ENCODE peak calls at places on chromosomes 2 and 18, in five cellular contexts. One of them, this sample, is unnamed.
A peak's percentile ranks its signal among the peaks of the same experiment; 100 is the strongest.

GRCh38 chr2:15763106-15763821 is 171.6 kb downstream of the DDX1 start:
- DNase-seq in IMR-90: no peak
- DNase-seq in mesenchymal stem cell: no peak
- DNase-seq in mesendoderm: no peak
- DNase-seq in neuronal stem cell: no peak
- DNase-seq in this sample: peak; percentile 20

GRCh38 chr2:46858697-46859080 is 56.9 kb downstream of the MCFD2 start:
- DNase-seq in neuronal stem cell: no peak
- DNase-seq in mesenchymal stem cell: peak; percentile 78
- DNase-seq in mesendoderm: no peak
- DNase-seq in IMR-90: peak; percentile 91
- DNase-seq in this sample: no peak

GRCh38 chr2:71313-72035 is 25.2 kb upstream of the FAM110C start:
- DNase-seq in neuronal stem cell: no peak
- DNase-seq in mesenchymal stem cell: no peak
- DNase-seq in IMR-90: no peak
- DNase-seq in mesendoderm: no peak
- DNase-seq in this sample: no peak

GRCh38 chr2:64502860-64503259 is 21.3 kb upstream of the AFTPH start:
- DNase-seq in neuronal stem cell: no peak
- DNase-seq in mesenchymal stem cell: no peak
- DNase-seq in mesendoderm: no peak
- DNase-seq in IMR-90: no peak
- DNase-seq in this sample: no peak

GRCh38 chr2:46202987-46203386 is 94.2 kb upstream of the EPAS1 start:
- DNase-seq in mesendoderm: no peak
- DNase-seq in IMR-90: no peak
- DNase-seq in mesenchymal stem cell: no peak
- DNase-seq in neuronal stem cell: no peak
- DNase-seq in this sample: no peak

GRCh38 chr2:227834423-227834822 is 20.8 kb downstream of the CCL20 start:
- DNase-seq in mesenchymal stem cell: no peak
- DNase-seq in mesendoderm: no peak
- DNase-seq in neuronal stem cell: no peak
- DNase-seq in IMR-90: peak; percentile 33
- DNase-seq in this sample: no peak

GRCh38 chr18:44047585-44047984 is 633.1 kb upstream of the SETBP1 start:
- DNase-seq in IMR-90: no peak
- DNase-seq in mesenchymal stem cell: no peak
- DNase-seq in neuronal stem cell: no peak
- DNase-seq in mesendoderm: no peak
- DNase-seq in this sample: no peak

GRCh38 chr2:170651603-170652002 is 63.5 kb upstream of the SP5 start:
- DNase-seq in neuronal stem cell: no peak
- DNase-seq in mesenchymal stem cell: no peak
- DNase-seq in mesendoderm: peak; percentile 29
- DNase-seq in IMR-90: no peak
- DNase-seq in this sample: no peak

GRCh38 chr2:202488671-202489070 is 112.5 kb downstream of the BMPR2 start:
- DNase-seq in mesendoderm: no peak
- DNase-seq in IMR-90: no peak
- DNase-seq in neuronal stem cell: no peak
- DNase-seq in mesenchymal stem cell: no peak
- DNase-seq in this sample: no peak

GRCh38 chr2:199659207-199659606 is 191.8 kb downstream of the FTCDNL1 start:
- DNase-seq in IMR-90: peak; percentile 3
- DNase-seq in mesendoderm: peak; percentile 84
- DNase-seq in mesenchymal stem cell: peak; percentile 35
- DNase-seq in neuronal stem cell: peak; percentile 48
- DNase-seq in this sample: peak; percentile 83

GRCh38 chr2:234632527-234633391 is 135.9 kb upstream of the ARL4C start:
- DNase-seq in mesendoderm: no peak
- DNase-seq in IMR-90: peak; percentile 100
- DNase-seq in mesenchymal stem cell: peak; percentile 98
- DNase-seq in neuronal stem cell: no peak
- DNase-seq in this sample: peak; percentile 38

GRCh38 chr18:78100189-78100588 is 850.5 kb downstream of the GALR1 start:
- DNase-seq in mesendoderm: no peak
- DNase-seq in neuronal stem cell: no peak
- DNase-seq in mesenchymal stem cell: no peak
- DNase-seq in IMR-90: no peak
- DNase-seq in this sample: no peak

GRCh38 chr2:239824051-239824694 is 201.0 kb downstream of the NDUFA10 start:
- DNase-seq in mesendoderm: peak; percentile 94
- DNase-seq in mesenchymal stem cell: no peak
- DNase-seq in neuronal stem cell: peak; percentile 26
- DNase-seq in IMR-90: no peak
- DNase-seq in this sample: peak; percentile 84

GRCh38 chr2:50840346-50841124 is 191.4 kb downstream of the NRXN1 start:
- DNase-seq in mesendoderm: no peak
- DNase-seq in neuronal stem cell: no peak
- DNase-seq in IMR-90: no peak
- DNase-seq in mesenchymal stem cell: no peak
- DNase-seq in this sample: no peak

GRCh38 chr2:234377761-234378341 is 119.0 kb downstream of the ARL4C start:
- DNase-seq in mesendoderm: peak; percentile 35
- DNase-seq in IMR-90: peak; percentile 74
- DNase-seq in neuronal stem cell: no peak
- DNase-seq in mesenchymal stem cell: peak; percentile 26
- DNase-seq in this sample: no peak

GRCh38 chr18:24631238-24632025 is 171.0 kb downstream of the HRH4 start:
- DNase-seq in neuronal stem cell: no peak
- DNase-seq in IMR-90: peak; percentile 15
- DNase-seq in mesendoderm: peak; percentile 29
- DNase-seq in mesenchymal stem cell: no peak
- DNase-seq in this sample: peak; percentile 53

GRCh38 chr2:120750488-120751210 is 15.0 kb downstream of the GLI2 start:
- DNase-seq in IMR-90: peak; percentile 21
- DNase-seq in neuronal stem cell: no peak
- DNase-seq in mesendoderm: no peak
- DNase-seq in mesenchymal stem cell: peak; percentile 47
- DNase-seq in this sample: peak; percentile 29

GRCh38 chr2:128379021-128380005 is 60.6 kb upstream of the HS6ST1 start:
- DNase-seq in mesenchymal stem cell: peak; percentile 73
- DNase-seq in IMR-90: peak; percentile 37
- DNase-seq in mesendoderm: peak; percentile 73
- DNase-seq in neuronal stem cell: peak; percentile 68
- DNase-seq in this sample: peak; percentile 27

GRCh38 chr2:174001107-174001506 is 35.9 kb upstream of the SP3 start:
- DNase-seq in mesendoderm: no peak
- DNase-seq in neuronal stem cell: no peak
- DNase-seq in IMR-90: no peak
- DNase-seq in mesenchymal stem cell: no peak
- DNase-seq in this sample: no peak

GRCh38 chr18:62659698-62660097 is 55.6 kb upstream of the PHLPP1 start:
- DNase-seq in neuronal stem cell: no peak
- DNase-seq in IMR-90: no peak
- DNase-seq in mesenchymal stem cell: no peak
- DNase-seq in mesendoderm: peak; percentile 31
- DNase-seq in this sample: no peak

GRCh38 chr2:110858993-110859770 is 126.8 kb downstream of the ACOXL start:
- DNase-seq in IMR-90: no peak
- DNase-seq in mesendoderm: no peak
- DNase-seq in mesenchymal stem cell: no peak
- DNase-seq in neuronal stem cell: no peak
- DNase-seq in this sample: no peak

GRCh38 chr18:77145364-77145901 is 12.8 kb upstream of the MBP start:
- DNase-seq in mesenchymal stem cell: no peak
- DNase-seq in IMR-90: no peak
- DNase-seq in neuronal stem cell: no peak
- DNase-seq in mesendoderm: no peak
- DNase-seq in this sample: peak; percentile 11

GRCh38 chr2:147636238-147636887 is 208.5 kb upstream of the ACVR2A start:
- DNase-seq in mesenchymal stem cell: peak; percentile 89
- DNase-seq in mesendoderm: no peak
- DNase-seq in IMR-90: peak; percentile 69
- DNase-seq in neuronal stem cell: no peak
- DNase-seq in this sample: no peak

GRCh38 chr2:56248965-56249742 is 65.4 kb downstream of the CCDC85A start:
- DNase-seq in IMR-90: no peak
- DNase-seq in mesenchymal stem cell: peak; percentile 34
- DNase-seq in neuronal stem cell: no peak
- DNase-seq in mesendoderm: no peak
- DNase-seq in this sample: no peak

GRCh38 chr2:19577668-19578067 is 219.2 kb upstream of the OSR1 start:
- DNase-seq in mesenchymal stem cell: peak; percentile 56
- DNase-seq in IMR-90: peak; percentile 62
- DNase-seq in neuronal stem cell: no peak
- DNase-seq in mesendoderm: no peak
- DNase-seq in this sample: no peak

GRCh38 chr2:26820932-26821331 is 27.0 kb upstream of the DPYSL5 start:
- DNase-seq in mesenchymal stem cell: no peak
- DNase-seq in IMR-90: no peak
- DNase-seq in mesendoderm: no peak
- DNase-seq in neuronal stem cell: no peak
- DNase-seq in this sample: no peak

GRCh38 chr2:31070339-31070738 is 67.9 kb downstream of the GALNT14 start:
- DNase-seq in mesendoderm: no peak
- DNase-seq in mesenchymal stem cell: no peak
- DNase-seq in IMR-90: no peak
- DNase-seq in neuronal stem cell: no peak
- DNase-seq in this sample: no peak

GRCh38 chr2:200354823-200355751 is 48.6 kb downstream of the SPATS2L start:
- DNase-seq in neuronal stem cell: no peak
- DNase-seq in mesendoderm: peak; percentile 63
- DNase-seq in IMR-90: no peak
- DNase-seq in mesenchymal stem cell: no peak
- DNase-seq in this sample: no peak

GRCh38 chr2:61117534-61117933 is 44.5 kb upstream of the C2orf74 start:
- DNase-seq in mesendoderm: no peak
- DNase-seq in neuronal stem cell: no peak
- DNase-seq in mesenchymal stem cell: no peak
- DNase-seq in IMR-90: peak; percentile 42
- DNase-seq in this sample: no peak

GRCh38 chr2:62197609-62198236 is 1.8 kb downstream of the B3GNT2 start:
- DNase-seq in neuronal stem cell: peak; percentile 66
- DNase-seq in IMR-90: no peak
- DNase-seq in mesenchymal stem cell: peak; percentile 21
- DNase-seq in mesendoderm: peak; percentile 61
- DNase-seq in this sample: no peak

GRCh38 chr2:26757873-26758789 is 6.0 kb upstream of the SLC35F6 start:
- DNase-seq in mesenchymal stem cell: peak; percentile 97
- DNase-seq in neuronal stem cell: no peak
- DNase-seq in mesendoderm: peak; percentile 99
- DNase-seq in IMR-90: peak; percentile 99
- DNase-seq in this sample: peak; percentile 85

GRCh38 chr2:19352946-19353720 is 5.3 kb downstream of the OSR1 start:
- DNase-seq in IMR-90: no peak
- DNase-seq in mesenchymal stem cell: no peak
- DNase-seq in neuronal stem cell: no peak
- DNase-seq in mesendoderm: peak; percentile 44
- DNase-seq in this sample: peak; percentile 59

GRCh38 chr2:231615058-231615671 is 22.5 kb downstream of the TEX44 start:
- DNase-seq in neuronal stem cell: no peak
- DNase-seq in mesendoderm: peak; percentile 73
- DNase-seq in mesenchymal stem cell: no peak
- DNase-seq in IMR-90: no peak
- DNase-seq in this sample: peak; percentile 69

GRCh38 chr2:118748245-118748885 is 99.1 kb downstream of the EN1 start:
- DNase-seq in mesendoderm: no peak
- DNase-seq in IMR-90: no peak
- DNase-seq in mesenchymal stem cell: no peak
- DNase-seq in neuronal stem cell: no peak
- DNase-seq in this sample: no peak

GRCh38 chr2:3643371-3644245 is 14.4 kb upstream of the ALLC start:
- DNase-seq in neuronal stem cell: no peak
- DNase-seq in IMR-90: no peak
- DNase-seq in mesendoderm: no peak
- DNase-seq in mesenchymal stem cell: no peak
- DNase-seq in this sample: peak; percentile 22

GRCh38 chr18:63831080-63831788 is 56.0 kb downstream of the SERPINB7 start:
- DNase-seq in IMR-90: peak; percentile 84
- DNase-seq in mesenchymal stem cell: peak; percentile 67
- DNase-seq in mesendoderm: peak; percentile 9
- DNase-seq in neuronal stem cell: no peak
- DNase-seq in this sample: no peak

GRCh38 chr2:175282300-175282699 is 100.8 kb upstream of the ATP5MC3 start:
- DNase-seq in mesendoderm: peak; percentile 61
- DNase-seq in neuronal stem cell: no peak
- DNase-seq in mesenchymal stem cell: peak; percentile 46
- DNase-seq in IMR-90: peak; percentile 28
- DNase-seq in this sample: no peak

GRCh38 chr2:149100739-149101699 is 62.5 kb downstream of the LYPD6B start:
- DNase-seq in IMR-90: no peak
- DNase-seq in neuronal stem cell: no peak
- DNase-seq in mesendoderm: no peak
- DNase-seq in mesenchymal stem cell: no peak
- DNase-seq in this sample: no peak

GRCh38 chr2:113116100-113116958 is 11.1 kb upstream of the IL1RN start:
- DNase-seq in IMR-90: no peak
- DNase-seq in neuronal stem cell: no peak
- DNase-seq in mesendoderm: no peak
- DNase-seq in mesenchymal stem cell: no peak
- DNase-seq in this sample: no peak

GRCh38 chr2:37203708-37204107 is 7.4 kb downstream of the CEBPZOS start:
- DNase-seq in mesendoderm: no peak
- DNase-seq in IMR-90: no peak
- DNase-seq in neuronal stem cell: no peak
- DNase-seq in mesenchymal stem cell: no peak
- DNase-seq in this sample: no peak
- H2AK5ac ChIP-seq in mesendoderm: no peak overlapping the region
- H2AK5ac ChIP-seq in IMR-90: no peak overlapping the region
- H2AK5ac ChIP-seq in neuronal stem cell: no peak overlapping the region
- H2AK5ac ChIP-seq in mesenchymal stem cell: no peak overlapping the region
- H2AK5ac ChIP-seq in this sample: no peak overlapping the region

GRCh38 chr18:41126541-41127235 is 828.3 kb upstream of the PIK3C3 start:
- DNase-seq in mesendoderm: no peak
- DNase-seq in neuronal stem cell: no peak
- DNase-seq in mesenchymal stem cell: peak; percentile 80
- DNase-seq in IMR-90: peak; percentile 84
- DNase-seq in this sample: no peak
- H3K4me2 ChIP-seq in mesendoderm: no peak overlapping the region
- H3K4me2 ChIP-seq in neuronal stem cell: no peak overlapping the region
- H3K4me2 ChIP-seq in mesenchymal stem cell: no peak overlapping the region
- H3K4me2 ChIP-seq in IMR-90: peak overlapping the region; percentile 13
- H3K4me2 ChIP-seq in this sample: no peak overlapping the region

DNA sequence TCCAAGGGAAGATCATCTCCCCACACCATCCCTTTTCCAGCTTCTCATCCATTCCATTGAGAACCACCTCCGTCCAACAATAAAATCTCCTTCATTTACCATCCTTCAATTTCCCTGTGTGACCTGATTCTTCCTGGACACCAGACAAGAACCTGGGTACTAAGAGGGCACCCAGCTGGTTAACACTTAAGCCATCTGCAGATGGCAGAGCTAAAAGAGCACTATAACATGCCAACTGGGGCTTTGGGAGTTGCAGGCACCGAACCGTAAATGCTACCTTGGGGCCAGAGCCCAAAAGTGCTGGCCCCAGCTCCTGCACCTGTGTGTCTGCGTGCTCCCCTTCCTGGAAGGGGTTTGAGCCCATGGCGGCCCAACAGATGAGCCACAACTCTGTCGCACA is 655.0 kb downstream of the LRP1B start:
- DNase-seq in neuronal stem cell: no peak
- DNase-seq in mesenchymal stem cell: no peak
- DNase-seq in IMR-90: no peak
- DNase-seq in mesendoderm: no peak
- DNase-seq in this sample: no peak
- H2AK5ac ChIP-seq in neuronal stem cell: no peak overlapping the region
- H2AK5ac ChIP-seq in mesenchymal stem cell: no peak overlapping the region
- H2AK5ac ChIP-seq in IMR-90: no peak overlapping the region
- H2AK5ac ChIP-seq in mesendoderm: no peak overlapping the region
- H2AK5ac ChIP-seq in this sample: no peak overlapping the region

GRCh38 chr2:134272831-134273230 is 19.0 kb downstream of the MGAT5 start:
- DNase-seq in IMR-90: no peak
- DNase-seq in mesenchymal stem cell: no peak
- DNase-seq in mesendoderm: no peak
- DNase-seq in neuronal stem cell: no peak
- DNase-seq in this sample: no peak
- H3K4me2 ChIP-seq in IMR-90: no peak overlapping the region
- H3K4me2 ChIP-seq in mesenchymal stem cell: no peak overlapping the region
- H3K4me2 ChIP-seq in mesendoderm: no peak overlapping the region
- H3K4me2 ChIP-seq in neuronal stem cell: no peak overlapping the region
- H3K4me2 ChIP-seq in this sample: no peak overlapping the region

This sample was measured in H9.